ENCODE peak calls at places on chromosomes 11 and 22, in nine cellular contexts. H, L, R, P, U, C, D, I and K are unnamed samples.

GRCh38 chr22:47631571-47632102 is 869.2 kb downstream of the TBC1D22A start:
- DNase-seq in L (peak; percentile 70), H (no peak), U (no peak), R (peak; percentile 65), D (no peak), C (peak; percentile 71), I (no peak), P (peak; percentile 23), K (no peak)

GRCh38 chr11:17405232-17406005 is 17.0 kb upstream of the KCNJ11 start:
- DNase-seq in L (no peak), C (peak; percentile 78), I (peak; percentile 68), H (peak; percentile 50), R (peak; percentile 18), U (peak; percentile 83), P (peak; percentile 91), D (peak; percentile 81), K (no peak)

GRCh38 chr22:49204599-49205214 is 623.0 kb downstream of the BRD1 start:
- DNase-seq in U (peak; percentile 48), I (no peak), R (no peak), L (no peak), H (no peak), D (no peak), P (peak; percentile 19), C (no peak), K (peak; percentile 15)

GRCh38 chr11:85627332-85627997 is at the start of gene DLG2:
- DNase-seq in U (no peak), P (no peak), I (no peak), C (peak; percentile 21), R (no peak), D (peak; percentile 12), L (no peak), H (peak; percentile 23), K (no peak)

GRCh38 chr11:27217948-27218410 is 145.0 kb downstream of the CCDC34 start:
- DNase-seq in H (no peak), L (no peak), D (no peak), R (no peak), C (no peak), U (no peak), I (no peak), P (no peak), K (no peak)

GRCh38 chr22:45515678-45516077 is 13.0 kb downstream of the FBLN1 start:
- DNase-seq in C (no peak), U (no peak), D (no peak), I (no peak), P (no peak), L (no peak), R (no peak), H (no peak), K (no peak)

GRCh38 chr22:42969348-42969975 is 45.5 kb downstream of the PACSIN2 start:
- DNase-seq in U (no peak), C (no peak), L (no peak), H (no peak), R (no peak), D (no peak), P (no peak), I (no peak), K (no peak)

GRCh38 chr22:26610983-26611382 is 6.8 kb downstream of the CRYBB1 start:
- DNase-seq in I (no peak), P (no peak), H (no peak), C (no peak), L (no peak), R (no peak), U (no peak), D (no peak), K (no peak)

GRCh38 chr11:67563354-67564114 is 20.1 kb upstream of the GSTP1 start:
- DNase-seq in U (peak; percentile 83), L (no peak), I (peak; percentile 71), D (no peak), R (peak; percentile 76), H (no peak), P (peak; percentile 52), C (no peak), K (no peak)

GRCh38 chr22:20118572-20119020 is 1.6 kb upstream of the TRMT2A start:
- DNase-seq in U (no peak), D (no peak), H (no peak), C (no peak), L (no peak), I (no peak), R (no peak), P (no peak), K (no peak)

GRCh38 chr11:1938343-1939005 is 8.7 kb upstream of the MRPL23 start:
- DNase-seq in C (peak; percentile 42), L (no peak), U (peak; percentile 47), I (no peak), D (no peak), R (no peak), P (no peak), H (no peak), K (peak; percentile 60)

GRCh38 chr22:38291201-38291777 is 18.5 kb upstream of the TMEM184B start:
- DNase-seq in R (no peak), D (no peak), P (no peak), H (no peak), U (no peak), I (no peak), C (no peak), L (no peak), K (no peak)

GRCh38 chr22:19080853-19081252 is 41.4 kb downstream of the DGCR2 start:
- DNase-seq in I (no peak), U (no peak), D (no peak), R (no peak), P (no peak), H (no peak), L (no peak), C (no peak), K (peak; percentile 16)
- TF ChIP-seq CTCF in I (no peak), U (no peak), D (no peak), R (no peak), P (no peak), H (no peak), L (no peak), C (no peak), K (no peak)

DNA sequence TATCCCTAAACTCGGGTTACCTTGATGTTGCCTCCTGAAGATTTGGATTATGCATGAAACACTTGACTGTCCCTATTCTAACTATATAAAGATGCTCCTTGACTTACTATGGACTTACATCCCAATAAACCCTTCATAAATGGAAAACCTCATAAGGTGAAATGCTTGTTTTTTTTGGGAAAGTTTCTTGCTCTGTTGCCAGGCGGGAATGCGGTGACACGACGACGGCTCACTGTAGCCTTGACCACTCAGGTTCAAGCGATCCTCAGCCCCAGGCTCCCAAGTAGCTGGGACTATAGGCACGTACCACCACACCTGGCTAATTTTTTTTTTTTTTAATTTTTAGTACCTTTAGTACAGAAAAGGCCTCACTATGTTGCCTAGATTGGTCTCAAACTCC is 10.6 kb downstream of the MAPK1 start:
- DNase-seq in P (no peak), R (no peak), C (no peak), D (no peak), I (no peak), L (no peak), H (no peak), U (no peak), K (no peak)
- H3K27ac ChIP-seq in P (no peak overlapping the region), R (no peak overlapping the region), C (no peak overlapping the region), D (no peak overlapping the region), I (peak overlapping the region; percentile 11), L (no peak overlapping the region), H (no peak overlapping the region), U (no peak overlapping the region), K (no peak overlapping the region)

GRCh38 chr22:36746571-36746970 is 29.3 kb downstream of the IFT27 start:
- DNase-seq in H (no peak), P (no peak), C (no peak), I (no peak), U (peak; percentile 34), R (no peak), L (no peak), D (no peak), K (peak; percentile 57)
- TF ChIP-seq POLR2AphosphoS5 in H (no peak), P (no peak), C (no peak), I (no peak), U (no peak), R (no peak), L (no peak), D (no peak), K (no peak)

GRCh38 chr11:47552581-47553416 is at the start of gene CELF1:
- DNase-seq in D (peak; percentile 87), C (peak; percentile 95), R (peak; percentile 63), P (peak; percentile 92), U (peak; percentile 95), L (no peak), H (peak; percentile 95), I (peak; percentile 93), K (peak; percentile 93)

GRCh38 chr11:47550288-47551052 is 2.5 kb downstream of the CELF1 start:
- DNase-seq in D (no peak), H (no peak), L (no peak), I (no peak), U (no peak), R (no peak), P (no peak), C (no peak), K (peak; percentile 70)

GRCh38 chr11:47551086-47551485 is 1.8 kb downstream of the CELF1 start:
- DNase-seq in L (no peak), I (no peak), H (peak; percentile 62), C (peak; percentile 37), D (no peak), P (no peak), R (no peak), U (no peak), K (no peak)

GRCh38 chr11:47552086-47552580 is 799 bp downstream of the CELF1 start:
- DNase-seq in D (no peak), P (no peak), C (peak; percentile 52), H (peak; percentile 63), L (no peak), I (no peak), U (peak; percentile 69), R (no peak), K (peak; percentile 70)

GRCh38 chr11:47553417-47553746 is 450 bp upstream of the CELF1 start:
- DNase-seq in R (no peak), L (no peak), H (no peak), P (peak; percentile 27), U (no peak), D (no peak), I (no peak), C (no peak), K (no peak)
- TF ChIP-seq CTCF in R (no peak), L (no peak), H (no peak), P (no peak), U (no peak), D (no peak), I (no peak), C (no peak), K (no peak)

GRCh38 chr11:114074546-114075342 is 15.2 kb downstream of the ZBTB16 start:
- DNase-seq in U (peak; percentile 75), R (no peak), C (no peak), L (no peak), P (no peak), I (no peak), D (no peak), H (no peak), K (peak; percentile 59)
- H3K27ac ChIP-seq in U (peak overlapping the region; percentile 24), R (no peak overlapping the region), C (no peak overlapping the region), L (peak overlapping the region; percentile 3), P (no peak overlapping the region), I (peak overlapping the region; percentile 31), D (peak overlapping the region; percentile 69), H (no peak overlapping the region), K (no peak overlapping the region)